ENCODE peak calls at places on chromosomes 12 and 14, in nine cellular contexts. One of them, this sample, is unnamed.

GRCh38 chr12:101490286-101490920 is 15.3 kb downstream of the SPIC start:
- DNase-seq in epithelial cell of esophagus: peak
- DNase-seq in CD8-positive, alpha-beta T cell: no peak
- DNase-seq in left ventricle myocardium inferior: no peak
- DNase-seq in progenitor cell of endocrine pancreas: no peak
- DNase-seq in fibroblast of lung: peak
- DNase-seq in cardiac muscle cell: peak
- DNase-seq in gastrocnemius medialis: peak
- DNase-seq in GM10248: peak
- DNase-seq in this sample: peak

GRCh38 chr14:21267886-21268611 is 1.2 kb downstream of the HNRNPC start:
- DNase-seq in epithelial cell of esophagus: no peak
- DNase-seq in CD8-positive, alpha-beta T cell: no peak
- DNase-seq in left ventricle myocardium inferior: no peak
- DNase-seq in progenitor cell of endocrine pancreas: no peak
- DNase-seq in fibroblast of lung: no peak
- DNase-seq in cardiac muscle cell: no peak
- DNase-seq in gastrocnemius medialis: no peak
- DNase-seq in GM10248: no peak
- DNase-seq in this sample: no peak

GRCh38 chr12:25388216-25388615 is 137.5 kb upstream of the KRAS start:
- DNase-seq in epithelial cell of esophagus: peak
- DNase-seq in CD8-positive, alpha-beta T cell: no peak
- DNase-seq in left ventricle myocardium inferior: no peak
- DNase-seq in progenitor cell of endocrine pancreas: no peak
- DNase-seq in fibroblast of lung: no peak
- DNase-seq in cardiac muscle cell: no peak
- DNase-seq in gastrocnemius medialis: no peak
- DNase-seq in GM10248: no peak
- DNase-seq in this sample: no peak

GRCh38 chr12:57591567-57592325 is 754 bp downstream of the PIP4K2C start:
- DNase-seq in epithelial cell of esophagus: peak
- DNase-seq in CD8-positive, alpha-beta T cell: no peak
- DNase-seq in left ventricle myocardium inferior: no peak
- DNase-seq in progenitor cell of endocrine pancreas: no peak
- DNase-seq in fibroblast of lung: no peak
- DNase-seq in cardiac muscle cell: peak
- DNase-seq in gastrocnemius medialis: no peak
- DNase-seq in GM10248: no peak
- DNase-seq in this sample: peak

GRCh38 chr14:45906257-45906656 is 653.3 kb upstream of the MIS18BP1 start:
- DNase-seq in epithelial cell of esophagus: no peak
- DNase-seq in CD8-positive, alpha-beta T cell: no peak
- DNase-seq in left ventricle myocardium inferior: no peak
- DNase-seq in progenitor cell of endocrine pancreas: no peak
- DNase-seq in fibroblast of lung: no peak
- DNase-seq in cardiac muscle cell: no peak
- DNase-seq in gastrocnemius medialis: no peak
- DNase-seq in GM10248: no peak
- DNase-seq in this sample: no peak

GRCh38 chr12:19251481-19251880 is 121.9 kb downstream of the PLEKHA5 start:
- DNase-seq in epithelial cell of esophagus: no peak
- DNase-seq in CD8-positive, alpha-beta T cell: no peak
- DNase-seq in left ventricle myocardium inferior: no peak
- DNase-seq in progenitor cell of endocrine pancreas: no peak
- DNase-seq in fibroblast of lung: no peak
- DNase-seq in cardiac muscle cell: no peak
- DNase-seq in gastrocnemius medialis: no peak
- DNase-seq in GM10248: no peak
- DNase-seq in this sample: no peak

GRCh38 chr14:101956179-101956885 is 8.0 kb upstream of the DYNC1H1 start:
- DNase-seq in epithelial cell of esophagus: no peak
- DNase-seq in CD8-positive, alpha-beta T cell: no peak
- DNase-seq in left ventricle myocardium inferior: no peak
- DNase-seq in progenitor cell of endocrine pancreas: no peak
- DNase-seq in fibroblast of lung: no peak
- DNase-seq in cardiac muscle cell: no peak
- DNase-seq in gastrocnemius medialis: no peak
- DNase-seq in GM10248: no peak
- DNase-seq in this sample: no peak

GRCh38 chr14:88554458-88555286 is at the start of gene PTPN21:
- DNase-seq in epithelial cell of esophagus: peak
- DNase-seq in CD8-positive, alpha-beta T cell: no peak
- DNase-seq in left ventricle myocardium inferior: peak
- DNase-seq in progenitor cell of endocrine pancreas: peak
- DNase-seq in fibroblast of lung: peak
- DNase-seq in cardiac muscle cell: peak
- DNase-seq in gastrocnemius medialis: peak
- DNase-seq in GM10248: peak
- DNase-seq in this sample: peak

GRCh38 chr14:62126885-62127478 is 364.8 kb downstream of the SNAPC1 start:
- DNase-seq in epithelial cell of esophagus: peak
- DNase-seq in CD8-positive, alpha-beta T cell: no peak
- DNase-seq in left ventricle myocardium inferior: no peak
- DNase-seq in progenitor cell of endocrine pancreas: no peak
- DNase-seq in fibroblast of lung: peak
- DNase-seq in cardiac muscle cell: peak
- DNase-seq in gastrocnemius medialis: no peak
- DNase-seq in GM10248: peak
- DNase-seq in this sample: no peak

GRCh38 chr12:23760495-23760894 is 189.0 kb downstream of the SOX5 start:
- DNase-seq in epithelial cell of esophagus: no peak
- DNase-seq in CD8-positive, alpha-beta T cell: no peak
- DNase-seq in left ventricle myocardium inferior: no peak
- DNase-seq in progenitor cell of endocrine pancreas: no peak
- DNase-seq in fibroblast of lung: no peak
- DNase-seq in cardiac muscle cell: no peak
- DNase-seq in gastrocnemius medialis: no peak
- DNase-seq in GM10248: no peak
- DNase-seq in this sample: peak

GRCh38 chr12:46409342-46409741 is 36.8 kb upstream of the SLC38A2 start:
- DNase-seq in epithelial cell of esophagus: no peak
- DNase-seq in CD8-positive, alpha-beta T cell: no peak
- DNase-seq in left ventricle myocardium inferior: no peak
- DNase-seq in progenitor cell of endocrine pancreas: no peak
- DNase-seq in fibroblast of lung: no peak
- DNase-seq in cardiac muscle cell: no peak
- DNase-seq in gastrocnemius medialis: no peak
- DNase-seq in GM10248: no peak
- DNase-seq in this sample: no peak

GRCh38 chr12:90090929-90091651 is 382.5 kb upstream of the ATP2B1 start:
- DNase-seq in epithelial cell of esophagus: peak
- DNase-seq in CD8-positive, alpha-beta T cell: no peak
- DNase-seq in left ventricle myocardium inferior: no peak
- DNase-seq in progenitor cell of endocrine pancreas: no peak
- DNase-seq in fibroblast of lung: peak
- DNase-seq in cardiac muscle cell: peak
- DNase-seq in gastrocnemius medialis: peak
- DNase-seq in GM10248: no peak
- DNase-seq in this sample: no peak

GRCh38 chr14:32382704-32383103 is 53.6 kb downstream of the AKAP6 start:
- DNase-seq in epithelial cell of esophagus: peak
- DNase-seq in CD8-positive, alpha-beta T cell: no peak
- DNase-seq in left ventricle myocardium inferior: no peak
- DNase-seq in progenitor cell of endocrine pancreas: no peak
- DNase-seq in fibroblast of lung: peak
- DNase-seq in cardiac muscle cell: peak
- DNase-seq in gastrocnemius medialis: no peak
- DNase-seq in GM10248: no peak
- DNase-seq in this sample: peak
- TF ChIP-seq CTCF in epithelial cell of esophagus: peak
- TF ChIP-seq CTCF in CD8-positive, alpha-beta T cell: no peak
- TF ChIP-seq CTCF in left ventricle myocardium inferior: peak
- TF ChIP-seq CTCF in progenitor cell of endocrine pancreas: peak
- TF ChIP-seq CTCF in fibroblast of lung: peak
- TF ChIP-seq CTCF in cardiac muscle cell: peak
- TF ChIP-seq CTCF in gastrocnemius medialis: no peak
- TF ChIP-seq CTCF in GM10248: no peak
- TF ChIP-seq CTCF in this sample: no peak

DNA sequence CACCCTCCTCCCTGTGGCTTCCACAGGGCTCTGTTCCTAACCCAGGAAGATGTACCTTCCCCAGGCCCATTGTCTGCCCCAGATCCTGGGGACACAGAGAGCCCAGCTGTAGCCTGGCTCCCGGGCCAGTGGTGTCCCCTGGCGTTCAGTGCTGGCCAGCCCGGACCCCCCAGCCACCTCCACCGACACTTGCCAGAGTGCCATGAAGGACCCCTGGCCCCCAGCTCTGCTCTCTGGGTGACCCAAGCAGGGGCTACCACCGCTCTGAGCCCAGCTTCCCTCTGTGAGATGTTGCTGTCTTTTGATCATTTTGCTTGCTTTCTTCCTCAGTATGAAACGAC is 6.2 kb downstream of the INF2 start:
- DNase-seq in epithelial cell of esophagus: no peak
- DNase-seq in CD8-positive, alpha-beta T cell: no peak
- DNase-seq in left ventricle myocardium inferior: no peak
- DNase-seq in progenitor cell of endocrine pancreas: no peak
- DNase-seq in fibroblast of lung: no peak
- DNase-seq in cardiac muscle cell: no peak
- DNase-seq in gastrocnemius medialis: no peak
- DNase-seq in GM10248: no peak
- DNase-seq in this sample: no peak
- TF ChIP-seq CTCF in epithelial cell of esophagus: no peak
- TF ChIP-seq CTCF in CD8-positive, alpha-beta T cell: no peak
- TF ChIP-seq CTCF in left ventricle myocardium inferior: peak
- TF ChIP-seq CTCF in progenitor cell of endocrine pancreas: no peak
- TF ChIP-seq CTCF in fibroblast of lung: no peak
- TF ChIP-seq CTCF in cardiac muscle cell: no peak
- TF ChIP-seq CTCF in gastrocnemius medialis: no peak
- TF ChIP-seq CTCF in GM10248: no peak
- TF ChIP-seq CTCF in this sample: no peak

GRCh38 chr12:49658276-49658675 is 34.9 kb downstream of the PRPF40B start:
- DNase-seq in epithelial cell of esophagus: no peak
- DNase-seq in CD8-positive, alpha-beta T cell: no peak
- DNase-seq in left ventricle myocardium inferior: no peak
- DNase-seq in progenitor cell of endocrine pancreas: no peak
- DNase-seq in fibroblast of lung: no peak
- DNase-seq in cardiac muscle cell: no peak
- DNase-seq in gastrocnemius medialis: no peak
- DNase-seq in GM10248: no peak
- DNase-seq in this sample: no peak
- TF ChIP-seq CTCF in epithelial cell of esophagus: no peak
- TF ChIP-seq CTCF in CD8-positive, alpha-beta T cell: no peak
- TF ChIP-seq CTCF in left ventricle myocardium inferior: no peak
- TF ChIP-seq CTCF in progenitor cell of endocrine pancreas: no peak
- TF ChIP-seq CTCF in fibroblast of lung: no peak
- TF ChIP-seq CTCF in cardiac muscle cell: no peak
- TF ChIP-seq CTCF in gastrocnemius medialis: no peak
- TF ChIP-seq CTCF in GM10248: no peak
- TF ChIP-seq CTCF in this sample: no peak

DNA sequence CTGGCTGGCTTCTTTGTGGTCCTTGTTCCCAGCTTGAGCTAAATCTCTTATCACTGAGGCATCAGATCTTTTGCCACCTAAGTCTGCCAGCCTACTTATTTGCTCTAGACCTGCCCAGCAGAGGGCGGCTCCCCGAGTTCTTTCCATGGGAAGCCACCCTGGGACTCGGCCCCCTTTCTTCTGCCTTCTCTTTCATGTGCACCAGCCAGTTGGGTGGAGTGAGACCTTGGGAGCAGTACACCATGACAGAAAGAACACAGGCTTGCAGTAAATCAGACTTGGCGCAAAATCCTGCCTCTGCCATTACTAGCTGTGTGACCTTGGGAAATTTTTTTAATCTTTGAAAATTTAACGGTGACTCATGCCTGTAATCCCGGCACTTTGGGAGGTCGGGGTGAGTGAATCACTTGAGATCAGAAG is 7.4 kb downstream of the SMAGP start:
- DNase-seq in epithelial cell of esophagus: peak
- DNase-seq in CD8-positive, alpha-beta T cell: peak
- DNase-seq in left ventricle myocardium inferior: no peak
- DNase-seq in progenitor cell of endocrine pancreas: no peak
- DNase-seq in fibroblast of lung: peak
- DNase-seq in cardiac muscle cell: peak
- DNase-seq in gastrocnemius medialis: no peak
- DNase-seq in GM10248: no peak
- DNase-seq in this sample: peak
- TF ChIP-seq CTCF in epithelial cell of esophagus: peak
- TF ChIP-seq CTCF in CD8-positive, alpha-beta T cell: no peak
- TF ChIP-seq CTCF in left ventricle myocardium inferior: no peak
- TF ChIP-seq CTCF in progenitor cell of endocrine pancreas: peak
- TF ChIP-seq CTCF in fibroblast of lung: peak
- TF ChIP-seq CTCF in cardiac muscle cell: peak
- TF ChIP-seq CTCF in gastrocnemius medialis: no peak
- TF ChIP-seq CTCF in GM10248: peak
- TF ChIP-seq CTCF in this sample: peak

GRCh38 chr14:36070056-36071043 is 106.2 kb downstream of the PTCSC3 start:
- DNase-seq in epithelial cell of esophagus: peak
- DNase-seq in CD8-positive, alpha-beta T cell: no peak
- DNase-seq in left ventricle myocardium inferior: peak
- DNase-seq in progenitor cell of endocrine pancreas: peak
- DNase-seq in fibroblast of lung: peak
- DNase-seq in cardiac muscle cell: peak
- DNase-seq in gastrocnemius medialis: no peak
- DNase-seq in GM10248: peak
- DNase-seq in this sample: peak
- TF ChIP-seq CTCF in epithelial cell of esophagus: peak
- TF ChIP-seq CTCF in CD8-positive, alpha-beta T cell: no peak
- TF ChIP-seq CTCF in left ventricle myocardium inferior: peak
- TF ChIP-seq CTCF in progenitor cell of endocrine pancreas: peak
- TF ChIP-seq CTCF in fibroblast of lung: peak
- TF ChIP-seq CTCF in cardiac muscle cell: peak
- TF ChIP-seq CTCF in gastrocnemius medialis: no peak
- TF ChIP-seq CTCF in GM10248: peak
- TF ChIP-seq CTCF in this sample: peak

GRCh38 chr12:20376984-20377383 is 8.6 kb downstream of the PDE3A start:
- DNase-seq in epithelial cell of esophagus: peak
- DNase-seq in CD8-positive, alpha-beta T cell: no peak
- DNase-seq in left ventricle myocardium inferior: no peak
- DNase-seq in progenitor cell of endocrine pancreas: no peak
- DNase-seq in fibroblast of lung: peak
- DNase-seq in cardiac muscle cell: no peak
- DNase-seq in gastrocnemius medialis: no peak
- DNase-seq in GM10248: no peak
- DNase-seq in this sample: no peak
- TF ChIP-seq CTCF in epithelial cell of esophagus: peak
- TF ChIP-seq CTCF in CD8-positive, alpha-beta T cell: no peak
- TF ChIP-seq CTCF in left ventricle myocardium inferior: peak
- TF ChIP-seq CTCF in progenitor cell of endocrine pancreas: peak
- TF ChIP-seq CTCF in fibroblast of lung: peak
- TF ChIP-seq CTCF in cardiac muscle cell: peak
- TF ChIP-seq CTCF in gastrocnemius medialis: peak
- TF ChIP-seq CTCF in GM10248: no peak
- TF ChIP-seq CTCF in this sample: no peak

GRCh38 chr12:116277393-116278258 is at the start of gene MED13L:
- DNase-seq in epithelial cell of esophagus: peak
- DNase-seq in CD8-positive, alpha-beta T cell: peak
- DNase-seq in left ventricle myocardium inferior: peak
- DNase-seq in progenitor cell of endocrine pancreas: peak
- DNase-seq in fibroblast of lung: peak
- DNase-seq in cardiac muscle cell: peak
- DNase-seq in gastrocnemius medialis: peak
- DNase-seq in GM10248: peak
- DNase-seq in this sample: peak
- TF ChIP-seq CTCF in epithelial cell of esophagus: no peak
- TF ChIP-seq CTCF in CD8-positive, alpha-beta T cell: no peak
- TF ChIP-seq CTCF in left ventricle myocardium inferior: peak
- TF ChIP-seq CTCF in progenitor cell of endocrine pancreas: peak
- TF ChIP-seq CTCF in fibroblast of lung: no peak
- TF ChIP-seq CTCF in cardiac muscle cell: no peak
- TF ChIP-seq CTCF in gastrocnemius medialis: peak
- TF ChIP-seq CTCF in GM10248: peak
- TF ChIP-seq CTCF in this sample: no peak

GRCh38 chr12:62703011-62703380 is 232.0 kb downstream of the PPM1H start:
- DNase-seq in epithelial cell of esophagus: peak
- DNase-seq in CD8-positive, alpha-beta T cell: no peak
- DNase-seq in left ventricle myocardium inferior: no peak
- DNase-seq in progenitor cell of endocrine pancreas: no peak
- DNase-seq in fibroblast of lung: no peak
- DNase-seq in cardiac muscle cell: no peak
- DNase-seq in gastrocnemius medialis: no peak
- DNase-seq in GM10248: no peak
- DNase-seq in this sample: no peak
- TF ChIP-seq CTCF in epithelial cell of esophagus: no peak
- TF ChIP-seq CTCF in CD8-positive, alpha-beta T cell: no peak
- TF ChIP-seq CTCF in left ventricle myocardium inferior: no peak
- TF ChIP-seq CTCF in progenitor cell of endocrine pancreas: no peak
- TF ChIP-seq CTCF in fibroblast of lung: no peak
- TF ChIP-seq CTCF in cardiac muscle cell: no peak
- TF ChIP-seq CTCF in gastrocnemius medialis: no peak
- TF ChIP-seq CTCF in GM10248: no peak
- TF ChIP-seq CTCF in this sample: no peak

This sample was measured in thyroid gland.